ENCODE peak calls at places on chromosome 3, in four cellular contexts. L is osteocyte, E is thoracic aorta, N is T-helper 2 cell. H is an unnamed sample.

GRCh38 chr3:37863949-37864822 is 2.5 kb downstream of the CTDSPL start:
- DNase-seq in L (no peak), E (no peak), N (no peak), H (no peak)

GRCh38 chr3:70471464-70472342 is 159.3 kb upstream of the MDFIC2 start:
- DNase-seq in L (no peak), E (no peak), N (no peak), H (no peak)

GRCh38 chr3:65979152-65979551 is 59.6 kb downstream of the MAGI1 start:
- DNase-seq in L (no peak), E (peak; percentile 19), N (no peak), H (no peak)

GRCh38 chr3:128922804-128923459 is 43.5 kb downstream of the ACAD9 start:
- DNase-seq in L (peak; percentile 49), E (no peak), N (peak; percentile 23), H (peak; percentile 26)

GRCh38 chr3:57971975-57972374 is 36.2 kb upstream of the FLNB start:
- DNase-seq in L (no peak), E (no peak), N (no peak), H (no peak)

GRCh38 chr3:19206540-19206939 is 58.2 kb downstream of the KCNH8 start:
- DNase-seq in L (no peak), E (no peak), N (no peak), H (no peak)

GRCh38 chr3:46565113-46565490 is 1.0 kb downstream of the LRRC2 start:
- DNase-seq in L (peak; percentile 32), E (no peak), N (no peak), H (no peak)

GRCh38 chr3:52193059-52193458 is 4.9 kb upstream of the ALAS1 start:
- DNase-seq in L (no peak), E (no peak), N (no peak), H (no peak)

GRCh38 chr3:48607519-48607918 is 1.9 kb downstream of the UQCRC1 start:
- DNase-seq in L (no peak), E (no peak), N (no peak), H (no peak)

GRCh38 chr3:189941679-189942078 is 179.0 kb downstream of the P3H2 start:
- DNase-seq in L (no peak), E (no peak), N (no peak), H (no peak)

GRCh38 chr3:151213881-151214280 is 10.9 kb upstream of the GPR171 start:
- DNase-seq in L (no peak), E (no peak), N (no peak), H (no peak)

GRCh38 chr3:119700269-119700919 is 2.4 kb upstream of the CFAP91 start:
- DNase-seq in L (no peak), E (no peak), N (no peak), H (peak; percentile 29)

GRCh38 chr3:151686257-151686656 is 47.5 kb upstream of the AADACL2 start:
- DNase-seq in L (no peak), E (no peak), N (no peak), H (no peak)

GRCh38 chr3:101964861-101965260 is 115.5 kb downstream of the NFKBIZ start:
- DNase-seq in L (no peak), E (no peak), N (no peak), H (no peak)

GRCh38 chr3:163056874-163057497 is 1560.4 kb downstream of the OTOL1 start:
- DNase-seq in L (no peak), E (no peak), N (no peak), H (no peak)

GRCh38 chr3:32968367-32969087 is 17.1 kb downstream of the CCR4 start:
- DNase-seq in L (no peak), E (no peak), N (no peak), H (no peak)

GRCh38 chr3:50610181-50610971 is 1.2 kb downstream of the CISH start:
- DNase-seq in L (no peak), E (no peak), N (no peak), H (no peak)

GRCh38 chr3:133828576-133829309 is 23.1 kb downstream of the SRPRB start:
- DNase-seq in L (no peak), E (no peak), N (no peak), H (no peak)

GRCh38 chr3:134605506-134605905 is 45.3 kb downstream of the KY start:
- DNase-seq in L (no peak), E (no peak), N (no peak), H (no peak)

GRCh38 chr3:72265250-72265649 is 480.3 kb upstream of the PROK2 start:
- DNase-seq in L (no peak), E (no peak), N (no peak), H (no peak)

GRCh38 chr3:123750659-123751420 is 133.3 kb downstream of the MYLK start:
- DNase-seq in L (no peak), E (no peak), N (no peak), H (no peak)

GRCh38 chr3:133117342-133117741 is 79.2 kb downstream of the TMEM108 start:
- DNase-seq in L (no peak), E (no peak), N (no peak), H (no peak)

GRCh38 chr3:5504135-5504534 is 316.6 kb downstream of the EDEM1 start:
- DNase-seq in L (no peak), E (no peak), N (no peak), H (no peak)

GRCh38 chr3:114741066-114741465 is 406.0 kb downstream of the ZBTB20 start:
- DNase-seq in L (no peak), E (no peak), N (no peak), H (no peak)

GRCh38 chr3:173750095-173750494 is 352.6 kb downstream of the NLGN1 start:
- DNase-seq in L (no peak), E (no peak), N (no peak), H (no peak)

GRCh38 chr3:145776782-145777408 is 384.1 kb downstream of the PLOD2 start:
- DNase-seq in L (no peak), E (no peak), N (no peak), H (no peak)

GRCh38 chr3:171228228-171228627 is 201.7 kb upstream of the SLC2A2 start:
- DNase-seq in L (no peak), E (no peak), N (no peak), H (no peak)

GRCh38 chr3:180018588-180018987 is 18.1 kb downstream of the PEX5L start:
- DNase-seq in L (no peak), E (no peak), N (no peak), H (no peak)

GRCh38 chr3:141764946-141765345 is 1.7 kb downstream of the GRK7 start:
- DNase-seq in L (peak; percentile 48), E (no peak), N (no peak), H (no peak)

GRCh38 chr3:78322780-78323179 is 1282.9 kb downstream of the ROBO2 start:
- DNase-seq in L (no peak), E (no peak), N (no peak), H (no peak)

GRCh38 chr3:61315874-61316273 is 64.6 kb upstream of the FHIT start:
- DNase-seq in L (no peak), E (no peak), N (no peak), H (no peak)

GRCh38 chr3:35944915-35945710 is 305.8 kb downstream of the ARPP21 start:
- DNase-seq in L (no peak), E (no peak), N (no peak), H (no peak)

GRCh38 chr3:22990291-22991200 is 212.6 kb upstream of the UBE2E2 start:
- DNase-seq in L (no peak), E (no peak), N (no peak), H (no peak)

GRCh38 chr3:63050548-63050947 is 175.3 kb upstream of the CADPS start:
- DNase-seq in L (no peak), E (no peak), N (no peak), H (no peak)

GRCh38 chr3:191051037-191051436 is 148.0 kb upstream of the OSTN start:
- DNase-seq in L (no peak), E (no peak), N (no peak), H (no peak)

GRCh38 chr3:24069045-24069444 is 124.0 kb downstream of the NR1D2 start:
- DNase-seq in L (no peak), E (no peak), N (no peak), H (no peak)

GRCh38 chr3:171101982-171102610 is 75.6 kb upstream of the SLC2A2 start:
- DNase-seq in L (no peak), E (no peak), N (no peak), H (no peak)

GRCh38 chr3:12944849-12945248 is 103.5 kb upstream of the RPL32 start:
- DNase-seq in L (no peak), E (no peak), N (no peak), H (no peak)

GRCh38 chr3:113148307-113148703 is 63.1 kb upstream of the BOC start:
- DNase-seq in L (no peak), E (no peak), N (no peak), H (no peak)

H was measured in effector memory CD8-positive, alpha-beta T cell.